ENCODE peak calls at places on chromosomes 5 and 9, in four cellular contexts. K, C, F and B are unnamed samples.

GRCh38 chr5:139215176-139215975 is 17.2 kb upstream of the SIL1 start:
- DNase-seq in K (no peak), C (no peak), F (no peak), B (no peak)

GRCh38 chr9:117343416-117343815 is 71.4 kb downstream of the ASTN2 start:
- DNase-seq in K (no peak), C (no peak), F (no peak), B (no peak)

GRCh38 chr9:10059044-10059443 is 553.8 kb downstream of the PTPRD start:
- DNase-seq in K (no peak), C (no peak), F (no peak), B (no peak)

GRCh38 chr9:112034216-112034611 is 137.6 kb downstream of the UGCG start:
- DNase-seq in K (no peak), C (no peak), F (no peak), B (no peak)

GRCh38 chr5:75395277-75395676 is 58.3 kb downstream of the HMGCR start:
- DNase-seq in K (no peak), C (peak), F (no peak), B (no peak)

GRCh38 chr9:96638606-96639364 is 16.3 kb downstream of the PRXL2C start:
- DNase-seq in K (no peak), C (no peak), F (no peak), B (no peak)

GRCh38 chr9:137454145-137454505 is 5.0 kb downstream of the NSMF start:
- DNase-seq in K (no peak), C (peak), F (no peak), B (peak)

GRCh38 chr5:112784726-112785125 is 47.0 kb downstream of the APC start:
- DNase-seq in K (no peak), C (no peak), F (no peak), B (no peak)

GRCh38 chr9:101453776-101454570 is 18.4 kb upstream of the ALDOB start:
- DNase-seq in K (no peak), C (no peak), F (no peak), B (no peak)

GRCh38 chr9:121972501-121972981 is 120.6 kb downstream of the TTLL11 start:
- DNase-seq in K (no peak), C (no peak), F (peak), B (no peak)

GRCh38 chr5:95916687-95917085 is 45.0 kb downstream of the ELL2 start:
- DNase-seq in K (no peak), C (no peak), F (no peak), B (no peak)

GRCh38 chr5:42912184-42912766 is 100.6 kb upstream of the SELENOP start:
- DNase-seq in K (peak), C (peak), F (no peak), B (no peak)

GRCh38 chr5:134503088-134503936 is 22.2 kb upstream of the JADE2 start:
- DNase-seq in K (peak), C (peak), F (peak), B (peak)

GRCh38 chr9:134376386-134377142 is 50.3 kb downstream of the RXRA start:
- DNase-seq in K (no peak), C (no peak), F (no peak), B (no peak)

GRCh38 chr5:152379331-152379730 is 25.7 kb downstream of the NMUR2 start:
- DNase-seq in K (no peak), C (no peak), F (no peak), B (no peak)

GRCh38 chr5:142674438-142675210 is 11.3 kb downstream of the FGF1 start:
- DNase-seq in K (no peak), C (no peak), F (no peak), B (no peak)

GRCh38 chr5:60803712-60804111 is 40.4 kb downstream of the ELOVL7 start:
- DNase-seq in K (no peak), C (no peak), F (no peak), B (no peak)

GRCh38 chr9:68653141-68653595 is 51.9 kb upstream of the PIP5K1B start:
- DNase-seq in K (no peak), C (no peak), F (peak), B (peak)

GRCh38 chr5:59174248-59174844 is 591.5 kb downstream of the RAB3C start:
- DNase-seq in K (no peak), C (peak), F (no peak), B (no peak)

GRCh38 chr5:146218163-146218562 is 14.8 kb downstream of the RBM27 start:
- DNase-seq in K (no peak), C (no peak), F (no peak), B (no peak)

GRCh38 chr9:124030969-124031451 is 19.4 kb downstream of the LHX2 start:
- DNase-seq in K (no peak), C (no peak), F (peak), B (no peak)

GRCh38 chr5:12934722-12935121 is 1009.8 kb downstream of the DNAH5 start:
- DNase-seq in K (no peak), C (no peak), F (no peak), B (no peak)

GRCh38 chr5:24642022-24642421 is 2.8 kb downstream of the CDH10 start:
- DNase-seq in K (no peak), C (peak), F (no peak), B (no peak)

GRCh38 chr9:70079364-70080103 is 35.9 kb downstream of the MAMDC2 start:
- DNase-seq in K (peak), C (no peak), F (no peak), B (no peak)

GRCh38 chr9:118961857-118962256 is 407.4 kb downstream of the BRINP1 start:
- DNase-seq in K (no peak), C (no peak), F (no peak), B (no peak)

GRCh38 chr5:69527128-69527745 is 32.8 kb upstream of the GTF2H2C start:
- DNase-seq in K (no peak), C (no peak), F (no peak), B (no peak)

GRCh38 chr5:96074460-96075254 is 113.0 kb upstream of the ELL2 start:
- DNase-seq in K (no peak), C (no peak), F (no peak), B (no peak)

GRCh38 chr5:135204151-135204600 is 170.1 kb upstream of the PITX1 start:
- DNase-seq in K (no peak), C (peak), F (no peak), B (no peak)

GRCh38 chr9:78028926-78029325 is 2.7 kb downstream of the GNAQ start:
- DNase-seq in K (no peak), C (no peak), F (no peak), B (no peak)
- TF ChIP-seq SPI1 in K (no peak), C (no peak), F (no peak), B (no peak)

DNA sequence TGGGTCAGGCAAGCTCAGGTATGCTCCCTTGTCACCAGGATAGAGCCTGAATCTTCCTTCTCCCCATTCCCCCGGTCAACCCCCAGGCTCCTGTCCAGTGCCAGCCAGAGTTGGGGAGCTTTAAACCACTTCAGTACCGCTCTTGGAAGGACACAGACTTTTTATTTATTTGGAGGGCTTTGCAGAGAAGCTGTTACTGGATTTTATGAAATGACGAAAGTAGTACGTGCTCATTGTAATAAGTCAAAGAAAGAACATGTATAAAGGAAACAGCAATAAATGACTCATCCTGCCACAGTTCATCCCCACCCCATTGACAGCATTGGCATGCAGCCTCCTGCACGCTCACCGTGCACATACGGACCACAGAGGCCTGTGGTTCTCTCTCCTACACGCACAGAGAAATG is 230.3 kb downstream of the AUH start:
- DNase-seq in K (peak), C (no peak), F (no peak), B (no peak)
- TF ChIP-seq POLR2AphosphoS5 in K (no peak), C (no peak), F (no peak), B (no peak)

DNA sequence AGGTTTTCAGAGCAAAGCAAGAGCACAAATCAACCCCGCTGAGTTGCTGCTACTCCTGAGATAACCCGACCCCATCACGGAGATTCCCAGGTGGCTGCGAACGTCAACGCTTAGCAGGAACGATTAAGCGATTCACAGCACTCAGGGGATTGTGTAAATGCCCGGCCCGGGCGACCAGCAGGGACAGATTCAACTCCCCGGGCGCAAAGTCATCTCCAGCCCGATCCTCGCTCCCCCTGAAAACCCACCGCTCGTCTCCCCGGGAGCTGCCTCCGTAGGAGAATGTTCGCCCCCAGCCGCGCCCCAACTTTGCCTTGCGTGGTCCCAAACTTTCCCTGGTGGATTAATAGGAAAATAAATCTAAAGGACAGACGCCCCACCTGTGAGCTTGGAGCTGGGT is 685 bp downstream of the SLC24A2 start:
- DNase-seq in K (no peak), C (no peak), F (no peak), B (no peak)
- TF ChIP-seq SPI1 in K (no peak), C (no peak), F (no peak), B (no peak)

DNA sequence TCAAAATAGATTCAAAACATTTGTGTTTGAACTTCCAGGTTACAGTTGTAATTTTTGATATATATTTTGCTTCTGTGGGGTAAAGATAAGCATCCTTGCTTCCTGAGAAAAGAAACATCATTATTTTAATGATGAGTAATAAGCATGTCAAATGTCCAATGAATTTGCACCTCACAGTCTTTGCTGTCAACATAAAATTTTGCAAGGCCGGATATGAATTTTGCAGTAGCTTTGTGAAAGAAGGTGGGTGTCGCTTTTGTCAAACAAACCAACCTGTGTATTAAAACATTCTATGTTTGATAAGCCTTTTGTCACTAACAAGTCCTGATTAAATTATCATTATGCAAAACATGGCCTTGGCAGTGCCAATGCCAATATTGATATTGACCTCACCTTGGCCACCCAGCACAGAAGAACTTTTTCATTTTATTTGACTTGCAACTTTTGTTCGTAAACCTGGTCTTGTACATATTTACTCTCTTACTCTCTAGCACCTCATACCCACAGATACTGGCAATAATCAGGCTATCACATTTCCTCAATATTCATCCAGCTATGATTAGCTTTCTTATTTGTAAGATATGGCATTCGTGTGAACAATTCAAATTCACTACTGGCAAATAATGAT is 645.0 kb upstream of the KLF4 start:
- DNase-seq in K (no peak), C (no peak), F (no peak), B (no peak)
- TF ChIP-seq POLR2AphosphoS5 in K (no peak), C (no peak), F (no peak), B (no peak)